ENCODE peak calls at places on chromosomes 6 and 20, in eight cellular contexts. W is foreskin fibroblast, Q is pulmonary artery endothelial cell, U is HepG2, Y is T-helper 17 cell, L is lower lobe of right lung, X is NCI-H2081, R is T-helper 2 cell. Z is an unnamed sample.

GRCh38 chr20:54017846-54018245 is 52.5 kb downstream of the BCAS1 start:
- DNase-seq in L (no peak), Q (no peak), R (no peak), Y (no peak), U (no peak), X (no peak), W (no peak), Z (no peak)

GRCh38 chr20:17504898-17505663 is 26.1 kb downstream of the BFSP1 start:
- DNase-seq in Y (peak), R (peak), L (peak), W (peak), U (peak), Q (no peak), X (peak), Z (peak)

GRCh38 chr20:61230166-61230565 is 21.9 kb upstream of the CDH4 start:
- DNase-seq in Q (no peak), R (no peak), L (no peak), W (no peak), X (no peak), U (no peak), Y (no peak), Z (no peak)

GRCh38 chr20:12210591-12210990 is 292.9 kb downstream of the BTBD3 start:
- DNase-seq in Y (no peak), R (no peak), W (no peak), L (no peak), X (no peak), U (no peak), Q (no peak), Z (no peak)

GRCh38 chr6:148438593-148438992 is 96.0 kb downstream of the SASH1 start:
- DNase-seq in L (no peak), U (no peak), Y (no peak), W (peak), R (no peak), Q (no peak), X (no peak), Z (no peak)

GRCh38 chr6:4274382-4275082 is 139.2 kb upstream of the ECI2 start:
- DNase-seq in R (no peak), X (no peak), Q (peak), Y (no peak), L (no peak), W (no peak), U (no peak), Z (no peak)

GRCh38 chr6:156017838-156018237 is 562.2 kb upstream of the NOX3 start:
- DNase-seq in W (no peak), Q (no peak), Y (no peak), U (no peak), L (no peak), R (no peak), X (no peak), Z (no peak)

GRCh38 chr6:109079981-109080380 is 14.7 kb downstream of the SESN1 start:
- DNase-seq in X (no peak), L (no peak), Y (no peak), W (no peak), Q (no peak), R (no peak), U (no peak), Z (no peak)

GRCh38 chr6:162442675-162443074 is 284.9 kb downstream of the PRKN start:
- DNase-seq in Q (no peak), W (no peak), U (peak), X (peak), Y (no peak), R (no peak), L (no peak), Z (no peak)

GRCh38 chr6:75378101-75378500 is 93.5 kb upstream of the TMEM30A start:
- DNase-seq in Y (no peak), R (no peak), U (no peak), X (no peak), L (no peak), W (no peak), Q (no peak), Z (no peak)

GRCh38 chr6:98828210-98828798 is 6.1 kb upstream of the POU3F2 start:
- DNase-seq in W (peak), X (peak), Y (no peak), U (no peak), R (no peak), Q (no peak), L (no peak), Z (no peak)

GRCh38 chr6:139369068-139369467 is 5.4 kb downstream of the CITED2 start:
- DNase-seq in X (no peak), U (no peak), Y (no peak), L (no peak), W (no peak), R (no peak), Q (no peak), Z (no peak)

GRCh38 chr6:31513456-31514165 is 15.2 kb upstream of the MCCD1 start:
- DNase-seq in Y (no peak), Q (no peak), L (no peak), R (no peak), U (no peak), W (peak), X (no peak), Z (no peak)

GRCh38 chr20:40563296-40563950 is 125.6 kb downstream of the MAFB start:
- DNase-seq in R (no peak), L (peak), Y (no peak), W (peak), U (no peak), Q (peak), X (no peak), Z (peak)

GRCh38 chr6:112282217-112282616 is 27.9 kb upstream of the LAMA4 start:
- DNase-seq in Y (no peak), R (no peak), L (peak), U (no peak), Q (peak), W (peak), X (no peak), Z (peak)

GRCh38 chr20:33423141-33423834 is 20.3 kb downstream of the SNTA1 start:
- DNase-seq in U (no peak), Q (no peak), L (no peak), Y (no peak), X (no peak), W (peak), R (no peak), Z (peak)

GRCh38 chr20:37498066-37498702 is 22.9 kb upstream of the NNAT start:
- DNase-seq in Q (no peak), Y (no peak), X (peak), U (no peak), W (no peak), L (no peak), R (no peak), Z (no peak)

GRCh38 chr6:80132942-80133517 is 26.6 kb downstream of the BCKDHB start:
- DNase-seq in R (peak), L (peak), U (peak), W (peak), Y (no peak), X (peak), Q (peak), Z (no peak)

GRCh38 chr6:138302554-138302953 is 75.2 kb upstream of the SMIM28 start:
- DNase-seq in Y (no peak), W (no peak), Q (no peak), X (no peak), U (no peak), L (no peak), R (no peak), Z (no peak)

GRCh38 chr20:58021481-58021880 is 207.0 kb downstream of the ANKRD60 start:
- DNase-seq in X (no peak), R (no peak), Q (no peak), W (no peak), L (no peak), U (no peak), Y (no peak), Z (peak)

GRCh38 chr6:9138856-9139426 is 703.6 kb upstream of the SLC35B3 start:
- DNase-seq in Y (no peak), Q (no peak), X (peak), R (no peak), U (no peak), W (peak), L (no peak), Z (no peak)

GRCh38 chr6:17879224-17879623 is 108.2 kb downstream of the KIF13A start:
- DNase-seq in W (peak), R (no peak), U (no peak), L (no peak), X (no peak), Y (no peak), Q (no peak), Z (no peak)

GRCh38 chr20:25407311-25408169 is at the start of gene GINS1:
- DNase-seq in X (peak), Y (peak), W (peak), Q (peak), U (peak), R (peak), L (peak), Z (peak)

GRCh38 chr20:63434599-63435378 is 37.7 kb downstream of the KCNQ2 start:
- DNase-seq in L (peak), W (peak), Y (peak), Q (peak), R (peak), U (peak), X (peak), Z (no peak)

GRCh38 chr20:11891827-11892521 is 25.7 kb upstream of the BTBD3 start:
- DNase-seq in U (peak), W (peak), X (peak), Y (no peak), L (peak), Q (no peak), R (no peak), Z (peak)

GRCh38 chr20:19885981-19886665 is 128.1 kb downstream of the RIN2 start:
- DNase-seq in Y (no peak), L (peak), X (peak), R (no peak), U (peak), Q (peak), W (peak), Z (peak)

GRCh38 chr20:50792708-50793574 is 1.9 kb upstream of the BCAS4 start:
- DNase-seq in Y (no peak), X (no peak), R (no peak), U (no peak), W (peak), Q (no peak), L (no peak), Z (peak)

GRCh38 chr6:81886157-81886556 is 133.7 kb upstream of the TENT5A start:
- DNase-seq in X (no peak), R (no peak), Y (no peak), L (no peak), W (no peak), U (no peak), Q (no peak), Z (no peak)

GRCh38 chr6:4637691-4638433 is 138.3 kb upstream of the CDYL start:
- DNase-seq in Q (peak), W (peak), L (no peak), R (no peak), Y (no peak), U (no peak), X (no peak), Z (no peak)

GRCh38 chr6:4299476-4299875 is 164.1 kb upstream of the ECI2 start:
- DNase-seq in U (no peak), Q (no peak), X (no peak), Y (no peak), W (no peak), R (no peak), L (no peak), Z (no peak)

GRCh38 chr20:50304883-50305635 is 114.4 kb downstream of the CEBPB start:
- DNase-seq in X (no peak), R (no peak), Q (no peak), L (peak), U (peak), Y (no peak), W (peak), Z (peak)

GRCh38 chr20:46308258-46309157 is at the start of gene CDH22:
- DNase-seq in X (peak), W (peak), L (peak), U (peak), Y (peak), Q (no peak), R (peak), Z (no peak)

GRCh38 chr6:100347901-100348550 is 116.7 kb downstream of the SIM1 start:
- DNase-seq in X (no peak), L (no peak), W (peak), U (no peak), Y (no peak), R (no peak), Q (no peak), Z (no peak)

GRCh38 chr6:126302191-126302590 is 37.7 kb upstream of the CENPW start:
- DNase-seq in U (no peak), R (no peak), W (peak), L (no peak), Q (peak), X (no peak), Y (no peak), Z (no peak)

GRCh38 chr6:153129873-153130514 is 1.1 kb downstream of the RGS17 start:
- DNase-seq in Q (no peak), U (no peak), Y (no peak), L (no peak), X (peak), W (peak), R (no peak), Z (peak)

GRCh38 chr6:75381878-75382633 is 97.5 kb upstream of the TMEM30A start:
- DNase-seq in X (peak), Y (no peak), W (peak), U (no peak), Q (peak), L (no peak), R (no peak), Z (no peak)